ENCODE peak calls at places on chromosomes 16 and 17, in five cellular contexts. N, A, T, E and P are unnamed samples.

GRCh38 chr16:64657316-64658011 is 464.4 kb downstream of the CDH11 start:
- DNase-seq in N (no peak), A (no peak), T (no peak), E (no peak), P (no peak)

GRCh38 chr16:4373356-4373908 is 1.8 kb downstream of the VASN start:
- DNase-seq in N (no peak), A (no peak), T (peak), E (no peak), P (no peak)

GRCh38 chr17:73718912-73719311 is 74.7 kb upstream of the SDK2 start:
- DNase-seq in N (no peak), A (no peak), T (no peak), E (no peak), P (no peak)

GRCh38 chr16:28210264-28210663 is 1.5 kb downstream of the XPO6 start:
- DNase-seq in N (no peak), A (no peak), T (no peak), E (no peak), P (peak)

GRCh38 chr17:49553676-49554335 is 21.9 kb upstream of the NXPH3 start:
- DNase-seq in N (no peak), A (no peak), T (peak), E (no peak), P (no peak)

GRCh38 chr16:84703671-84704070 is 3.9 kb downstream of the USP10 start:
- DNase-seq in N (no peak), A (no peak), T (no peak), E (no peak), P (no peak)

GRCh38 chr17:63387941-63388340 is 58.2 kb downstream of the CYB561 start:
- DNase-seq in N (no peak), A (no peak), T (no peak), E (no peak), P (no peak)

GRCh38 chr16:23156110-23156509 is 6.9 kb upstream of the USP31 start:
- DNase-seq in N (no peak), A (no peak), T (no peak), E (no peak), P (no peak)

GRCh38 chr16:68718596-68718995 is 18.5 kb upstream of the CDH1 start:
- DNase-seq in N (no peak), A (no peak), T (no peak), E (no peak), P (no peak)

GRCh38 chr17:14840616-14841231 is 424.4 kb downstream of the PMP22 start:
- DNase-seq in N (no peak), A (no peak), T (no peak), E (no peak), P (no peak)

GRCh38 chr17:4806770-4807533 is at the start of gene PLD2:
- DNase-seq in N (peak), A (peak), T (peak), E (no peak), P (peak)

GRCh38 chr17:33288954-33289353 is 4.1 kb downstream of the ASIC2 start:
- DNase-seq in N (no peak), A (no peak), T (no peak), E (no peak), P (no peak)

GRCh38 chr16:87392823-87393679 is 915 bp downstream of the MAP1LC3B start:
- DNase-seq in N (no peak), A (no peak), T (peak), E (no peak), P (peak)

GRCh38 chr17:65794572-65794971 is 233.1 kb upstream of the AXIN2 start:
- DNase-seq in N (peak), A (peak), T (peak), E (no peak), P (peak)

GRCh38 chr16:10895053-10895946 is 18.3 kb downstream of the CIITA start:
- DNase-seq in N (no peak), A (peak), T (no peak), E (no peak), P (peak)
- TF ChIP-seq ZBTB33 in N (no peak), A (no peak), T (no peak), E (no peak), P (no peak)

DNA sequence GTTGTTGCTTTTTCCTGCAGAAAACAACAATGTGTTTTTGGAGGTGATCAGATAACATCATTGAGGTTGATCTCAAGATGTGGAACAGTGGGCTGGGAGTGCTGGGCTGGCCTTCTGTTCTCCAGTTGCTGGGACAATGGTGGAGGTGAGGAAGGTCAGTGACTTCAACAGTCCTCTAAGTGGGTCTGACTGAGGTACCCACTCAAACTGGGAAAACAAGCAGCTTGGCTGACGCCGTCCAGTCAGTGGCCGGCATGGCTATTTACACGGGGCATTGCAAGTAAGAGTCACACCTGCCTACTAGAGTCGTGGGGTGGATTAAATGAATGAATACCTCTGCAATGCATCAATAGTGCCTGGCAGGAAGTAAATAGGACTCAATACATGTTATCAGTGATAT is 386.7 kb upstream of the ZFHX3 start:
- DNase-seq in N (no peak), A (no peak), T (no peak), E (no peak), P (no peak)
- TF ChIP-seq ZBTB33 in N (no peak), A (no peak), T (no peak), E (no peak), P (no peak)

GRCh38 chr17:69144621-69145255 is 3.0 kb upstream of the ABCA6 start:
- DNase-seq in N (no peak), A (no peak), T (no peak), E (no peak), P (no peak)
- TF ChIP-seq ZBTB33 in N (no peak), A (no peak), T (no peak), E (no peak), P (no peak)

GRCh38 chr16:1745181-1745899 is 26.0 kb downstream of the NME3 start:
- DNase-seq in N (no peak), A (no peak), T (no peak), E (no peak), P (no peak)
- TF ChIP-seq ZBTB33 in N (no peak), A (no peak), T (no peak), E (no peak), P (no peak)

DNA sequence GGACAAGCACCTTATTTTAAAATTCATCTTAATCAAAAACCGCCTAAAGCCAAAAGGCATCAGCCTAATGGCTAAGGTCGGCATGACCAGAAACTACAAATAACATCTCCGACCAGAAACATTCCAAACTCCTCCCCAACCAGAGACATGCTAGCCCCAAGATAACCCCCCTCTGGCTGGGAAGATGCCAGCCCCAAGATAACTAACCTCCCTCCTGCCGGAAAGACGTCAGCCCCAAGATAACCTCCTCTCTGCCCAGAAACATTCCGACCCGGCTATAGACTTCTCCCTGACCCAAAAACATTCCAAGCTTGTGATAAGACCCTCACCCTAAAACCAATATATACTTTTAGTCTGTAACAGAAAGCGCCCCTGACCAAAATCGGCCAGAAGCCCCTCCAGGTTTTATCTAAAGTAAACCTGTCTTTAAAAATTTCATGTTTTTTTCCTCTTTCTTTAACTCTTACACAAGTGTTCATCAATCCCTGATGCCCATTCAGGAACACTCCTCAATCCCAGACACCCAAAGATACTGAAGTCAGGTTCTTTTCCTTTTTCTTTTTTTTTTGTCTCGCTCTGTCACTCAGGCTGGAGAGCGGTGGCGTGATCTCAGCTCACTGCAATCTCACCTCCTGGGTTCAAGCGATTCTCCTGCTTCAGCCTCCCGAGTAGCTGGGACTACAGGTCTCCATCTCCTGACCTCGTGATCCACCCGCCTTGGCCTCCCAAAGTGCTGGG is 32.6 kb downstream of the TLE7 start:
- DNase-seq in N (no peak), A (no peak), T (no peak), E (no peak), P (peak)
- TF ChIP-seq ZBTB33 in N (no peak), A (no peak), T (no peak), E (no peak), P (no peak)

DNA sequence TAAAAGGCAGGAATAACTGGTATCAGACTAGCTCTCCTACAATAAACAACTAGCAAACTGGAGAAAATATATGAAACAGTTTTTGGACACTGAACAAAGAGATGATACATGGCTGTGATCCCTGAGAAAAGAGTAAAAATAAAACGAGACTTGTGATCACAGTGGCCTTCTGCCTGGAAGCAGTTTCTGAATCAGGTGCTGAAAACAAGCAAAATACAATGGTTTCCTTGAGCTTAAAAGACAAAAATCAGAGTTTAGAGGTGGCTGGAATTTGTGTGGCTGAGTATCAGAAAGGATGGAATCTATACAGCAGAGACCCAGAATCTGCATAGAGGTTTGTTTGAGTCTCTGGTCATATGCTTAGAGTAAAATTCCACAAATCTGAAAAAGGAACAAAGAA is 242.5 kb upstream of the SOX9 start:
- DNase-seq in N (no peak), A (no peak), T (no peak), E (no peak), P (no peak)
- TF ChIP-seq ZBTB33 in N (no peak), A (no peak), T (no peak), E (no peak), P (no peak)

GRCh38 chr17:1322014-1322428 is 42.6 kb downstream of the TRARG1 start:
- DNase-seq in N (no peak), A (no peak), T (no peak), E (no peak), P (peak)

GRCh38 chr17:1325766-1326165 is 46.3 kb downstream of the TRARG1 start:
- DNase-seq in N (no peak), A (no peak), T (no peak), E (no peak), P (no peak)

GRCh38 chr17:1322469-1322868 is 43.0 kb downstream of the TRARG1 start:
- DNase-seq in N (no peak), A (no peak), T (no peak), E (no peak), P (no peak)

GRCh38 chr17:1324201-1324750 is 44.8 kb downstream of the TRARG1 start:
- DNase-seq in N (no peak), A (no peak), T (no peak), E (no peak), P (peak)

GRCh38 chr17:1323336-1323735 is 43.9 kb downstream of the TRARG1 start:
- DNase-seq in N (no peak), A (no peak), T (no peak), E (no peak), P (no peak)
- TF ChIP-seq ZBTB33 in N (no peak), A (no peak), T (no peak), E (no peak), P (no peak)

DNA sequence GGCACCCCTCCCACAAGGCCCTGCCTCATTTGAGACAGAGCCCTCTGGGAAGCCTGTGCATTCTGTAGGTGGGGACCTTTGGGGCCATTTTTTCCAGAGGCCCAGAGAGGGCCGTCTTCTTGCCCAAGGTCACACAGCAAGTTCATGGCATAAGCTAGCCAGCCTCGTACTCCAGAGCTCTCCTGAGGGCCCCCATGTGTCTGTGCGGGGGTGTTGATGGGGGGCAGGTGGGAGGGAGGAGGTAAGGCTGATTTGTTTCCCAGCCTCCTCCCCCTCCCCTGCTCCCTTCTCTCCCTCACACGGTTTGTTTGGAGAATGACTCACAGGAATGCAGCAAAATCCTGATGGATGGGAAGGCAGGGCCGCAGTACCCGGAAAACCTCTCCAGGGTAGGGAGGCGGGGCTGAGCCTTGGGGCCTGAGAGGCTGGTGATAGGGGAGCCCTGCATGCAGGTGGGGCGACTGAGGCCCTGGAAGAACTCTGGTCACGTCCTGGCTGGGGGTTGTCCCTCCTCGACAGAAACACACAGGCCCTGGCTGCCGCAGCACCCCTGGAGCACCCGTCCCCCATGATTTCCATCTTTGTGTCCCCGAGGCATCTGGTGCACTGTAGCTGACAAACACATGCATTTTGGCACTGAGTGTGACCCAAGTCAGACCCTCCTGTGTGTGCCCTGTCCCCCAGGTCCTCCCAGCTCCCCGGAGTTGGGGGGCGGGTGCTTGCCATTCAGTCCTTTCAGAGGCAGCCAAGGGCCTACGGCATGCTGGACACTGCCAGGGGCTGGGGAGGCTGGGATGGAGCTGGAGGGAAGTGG is 29.7 kb downstream of the RAI1 start:
- DNase-seq in N (peak), A (peak), T (peak), E (no peak), P (no peak)
- TF ChIP-seq ZBTB33 in N (peak), A (no peak), T (no peak), E (no peak), P (no peak)